ENCODE peak calls at places on chromosomes 1 and 21, in six cellular contexts. X is T1000; Z is amniotic epithelial cell; J is omental fat pad; L is RKO; Y is activated CD8-positive, alpha-beta memory T cell treated with anti-CD3 and anti-CD28 coated beads, Interleukin-2, amount 10 ng/mL, durations not matched to agents 7 days and 5 days. W is an unnamed sample.

GRCh38 chr21:43662286-43662685 is 2.9 kb downstream of the RRP1B start:
- DNase-seq in X (no peak), Z (no peak), J (no peak), L (no peak), Y (no peak), W (no peak)

GRCh38 chr1:26861286-26861701 is 1.7 kb upstream of the SFN start:
- DNase-seq in X (peak), Z (no peak), J (no peak), L (peak), Y (no peak), W (no peak)

GRCh38 chr1:153929433-153929825 is 6.7 kb upstream of the GATAD2B start:
- DNase-seq in X (no peak), Z (no peak), J (no peak), L (no peak), Y (no peak), W (no peak)

GRCh38 chr1:47409311-47410085 is 6.6 kb upstream of the FOXE3 start:
- DNase-seq in X (peak), Z (peak), J (no peak), L (no peak), Y (no peak), W (no peak)

GRCh38 chr1:116334868-116335649 is 38.0 kb upstream of the ATP1A1 start:
- DNase-seq in X (no peak), Z (no peak), J (no peak), L (no peak), Y (no peak), W (no peak)

GRCh38 chr1:11802616-11802972 is 3.2 kb downstream of the MTHFR start:
- DNase-seq in X (no peak), Z (no peak), J (no peak), L (no peak), Y (peak), W (no peak)

GRCh38 chr1:228037401-228038386 is 30.9 kb downstream of the WNT3A start:
- DNase-seq in X (no peak), Z (peak), J (no peak), L (no peak), Y (peak), W (no peak)

GRCh38 chr1:155081472-155082300 is 3.0 kb downstream of the EFNA3 start:
- DNase-seq in X (no peak), Z (no peak), J (no peak), L (no peak), Y (no peak), W (no peak)

GRCh38 chr21:30042443-30042842 is 102.6 kb upstream of the GRIK1 start:
- DNase-seq in X (no peak), Z (no peak), J (no peak), L (no peak), Y (no peak), W (no peak)

GRCh38 chr1:99957818-99958217 is 12.0 kb upstream of the SLC35A3 start:
- DNase-seq in X (no peak), Z (no peak), J (no peak), L (no peak), Y (no peak), W (no peak)

GRCh38 chr1:166999090-166999489 is 10.0 kb downstream of the MAEL start:
- DNase-seq in X (no peak), Z (peak), J (no peak), L (no peak), Y (no peak), W (no peak)

GRCh38 chr1:117608213-117608612 is 2.4 kb downstream of the TENT5C start:
- DNase-seq in X (no peak), Z (no peak), J (no peak), L (no peak), Y (no peak), W (no peak)

GRCh38 chr21:44657635-44658183 is at the start of gene KRTAP12-3:
- DNase-seq in X (no peak), Z (no peak), J (no peak), L (no peak), Y (peak), W (no peak)

GRCh38 chr1:3283849-3284248 is 170.6 kb upstream of the ARHGEF16 start:
- DNase-seq in X (no peak), Z (no peak), J (no peak), L (no peak), Y (no peak), W (no peak)

GRCh38 chr1:151312439-151313225 is 14.6 kb downstream of the PI4KB start:
- DNase-seq in X (no peak), Z (no peak), J (no peak), L (no peak), Y (no peak), W (no peak)

GRCh38 chr1:54980046-54980527 is 341 bp upstream of the TMEM61 start:
- DNase-seq in X (no peak), Z (no peak), J (no peak), L (no peak), Y (no peak), W (no peak)

GRCh38 chr1:228336308-228337030 is 70.2 kb downstream of the TRIM11 start:
- DNase-seq in X (no peak), Z (no peak), J (no peak), L (no peak), Y (no peak), W (no peak)

GRCh38 chr1:208043690-208044089 is 132.8 kb upstream of the CD34 start:
- DNase-seq in X (no peak), Z (no peak), J (no peak), L (no peak), Y (no peak), W (no peak)

GRCh38 chr1:204578867-204579664 is 62.9 kb downstream of the MDM4 start:
- DNase-seq in X (no peak), Z (no peak), J (no peak), L (no peak), Y (peak), W (no peak)

GRCh38 chr1:41627491-41628280 is 143.2 kb upstream of the EDN2 start:
- DNase-seq in X (no peak), Z (no peak), J (no peak), L (no peak), Y (peak), W (no peak)

GRCh38 chr1:20087668-20088067 is 17.7 kb downstream of the PLA2G5 start:
- DNase-seq in X (no peak), Z (no peak), J (no peak), L (no peak), Y (no peak), W (no peak)

GRCh38 chr21:17432732-17433057 is 80.1 kb upstream of the CXADR start:
- DNase-seq in X (no peak), Z (no peak), J (no peak), L (no peak), Y (no peak), W (no peak)

GRCh38 chr1:55040083-55040952 is 970 bp downstream of the PCSK9 start:
- DNase-seq in X (no peak), Z (no peak), J (no peak), L (no peak), Y (no peak), W (no peak)

GRCh38 chr1:44476891-44477290 is 71.8 kb downstream of the RNF220 start:
- DNase-seq in X (no peak), Z (no peak), J (no peak), L (no peak), Y (no peak), W (no peak)

GRCh38 chr1:165949335-165950130 is 122.1 kb downstream of the UCK2 start:
- DNase-seq in X (no peak), Z (no peak), J (no peak), L (no peak), Y (no peak), W (no peak)

GRCh38 chr1:1434131-1434811 is 1.2 kb upstream of the VWA1 start:
- DNase-seq in X (no peak), Z (no peak), J (no peak), L (no peak), Y (no peak), W (no peak)

GRCh38 chr21:20790113-20790512 is 208.1 kb upstream of the NCAM2 start:
- DNase-seq in X (no peak), Z (peak), J (no peak), L (no peak), Y (no peak), W (no peak)

GRCh38 chr1:201377611-201378092 is at the start of gene TNNT2:
- DNase-seq in X (no peak), Z (peak), J (no peak), L (no peak), Y (no peak), W (no peak)